ENCODE peak calls at places on chromosomes 3 and 15, in six cellular contexts. T is H9; I is heart left ventricle; P is trophoblast cell; J is naive thymus-derived CD4-positive, alpha-beta T cell; W is uterus. O is an unnamed sample. For H3K4me1, the result is how much of the 10 kb centered on the place peaks cover.

GRCh38 chr3:150315711-150316110 is 92.4 kb upstream of the TSC22D2 start:
- DNase-seq in T (no peak), I (no peak), P (no peak), J (no peak), W (no peak), O (no peak)

GRCh38 chr15:98142584-98142983 is 182.1 kb downstream of the ARRDC4 start:
- DNase-seq in T (peak), I (no peak), P (no peak), J (no peak), W (no peak), O (no peak)

GRCh38 chr3:190322604-190323240 is 476 bp upstream of the CLDN1 start:
- DNase-seq in T (no peak), I (no peak), P (no peak), J (no peak), W (peak), O (no peak)

GRCh38 chr3:184752361-184752760 is 40.5 kb upstream of the MAGEF1 start:
- DNase-seq in T (no peak), I (no peak), P (no peak), J (no peak), W (no peak), O (no peak)

GRCh38 chr3:184426691-184427141 is 46.9 kb downstream of the CHRD start:
- DNase-seq in T (no peak), I (no peak), P (no peak), J (no peak), W (no peak), O (no peak)

GRCh38 chr15:40844543-40844981 is 714 bp downstream of the SPINT1 start:
- DNase-seq in T (no peak), I (peak), P (no peak), J (peak), W (no peak), O (no peak)

GRCh38 chr3:103002447-103002846 is 567.6 kb downstream of the ZPLD1 start:
- DNase-seq in T (no peak), I (no peak), P (no peak), J (no peak), W (no peak), O (no peak)

GRCh38 chr15:78147566-78147965 is 1.6 kb upstream of the IDH3A start:
- DNase-seq in T (no peak), I (peak), P (no peak), J (no peak), W (no peak), O (no peak)

GRCh38 chr3:33957176-33957575 is 158.7 kb downstream of the PDCD6IP start:
- DNase-seq in T (no peak), I (no peak), P (no peak), J (no peak), W (no peak), O (no peak)

GRCh38 chr15:75307778-75308390 is 25.2 kb downstream of the GOLGA6D start:
- DNase-seq in T (peak), I (no peak), P (no peak), J (no peak), W (no peak), O (peak)

GRCh38 chr3:129837057-129837631 is 56.4 kb downstream of the TMCC1 start:
- DNase-seq in T (no peak), I (no peak), P (no peak), J (no peak), W (no peak), O (no peak)

GRCh38 chr3:148540266-148540665 is 157.4 kb upstream of the AGTR1 start:
- DNase-seq in T (no peak), I (no peak), P (peak), J (no peak), W (no peak), O (no peak)

GRCh38 chr3:152272771-152273242 is 4.1 kb downstream of the MBNL1 start:
- DNase-seq in T (no peak), I (no peak), P (no peak), J (no peak), W (no peak), O (no peak)

GRCh38 chr3:111963424-111963823 is 15.4 kb upstream of the ABHD10 start:
- DNase-seq in T (no peak), I (no peak), P (no peak), J (no peak), W (no peak), O (no peak)

GRCh38 chr3:138850151-138850550 is 15.4 kb upstream of the PIK3CB start:
- DNase-seq in T (no peak), I (peak), P (no peak), J (no peak), W (no peak), O (no peak)

DNA sequence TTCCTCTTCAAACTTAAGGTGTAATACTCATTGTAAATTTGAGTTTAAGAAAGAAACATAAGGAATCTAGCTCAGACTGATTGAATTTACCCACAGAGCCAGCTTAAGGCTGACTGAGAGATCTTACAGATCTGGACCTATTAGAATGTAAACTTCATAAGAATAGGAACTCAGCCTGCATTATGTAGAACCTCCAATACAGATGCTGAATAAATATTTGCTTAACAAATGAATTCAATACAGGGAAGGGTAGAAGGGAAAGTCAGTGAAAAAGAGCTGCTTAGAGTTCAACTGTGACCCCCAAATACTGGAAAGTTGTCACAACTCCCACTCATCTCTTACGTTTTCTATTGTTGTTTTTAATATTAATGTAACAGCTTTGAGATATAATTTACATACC is 11.5 kb downstream of the KPNA4 start:
- DNase-seq in T (no peak), I (no peak), P (no peak), J (no peak), W (no peak), O (no peak)
- H3K4me1 ChIP-seq in T (under half), I (under half), P (under half), J (under half), W (under half), O (under half)

DNA sequence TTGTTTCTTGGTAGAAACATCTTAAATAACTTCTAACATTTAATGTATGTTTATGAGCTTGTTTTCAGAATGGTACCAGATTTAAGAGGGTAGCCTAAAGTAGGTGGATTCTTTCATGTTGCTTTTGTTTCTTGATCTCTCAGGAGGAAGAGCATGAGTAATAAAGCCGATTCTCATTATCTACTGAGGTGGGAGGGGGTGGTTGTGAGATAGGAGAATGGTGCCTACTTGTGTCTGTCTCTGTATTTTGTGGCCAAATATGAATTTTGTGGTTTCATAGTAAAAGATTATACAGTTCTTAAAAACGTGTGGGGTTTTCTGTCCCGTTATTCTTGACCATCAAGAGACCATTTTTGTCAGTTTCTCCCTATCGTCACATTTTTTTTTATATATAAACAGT is 2.2 kb downstream of the ATP2C1 start:
- DNase-seq in T (no peak), I (no peak), P (no peak), J (no peak), W (no peak), O (no peak)
- H3K27ac ChIP-seq in T (no peak), I (no peak), P (no peak), J (no peak), W (no peak), O (no peak)

GRCh38 chr15:68518785-68519430 is 59.9 kb upstream of the CORO2B start:
- DNase-seq in T (no peak), I (no peak), P (no peak), J (no peak), W (no peak), O (no peak)
- H3K4me1 ChIP-seq in T (under half), I (under half), P (under half), J (under half), W (under half), O (under half)

DNA sequence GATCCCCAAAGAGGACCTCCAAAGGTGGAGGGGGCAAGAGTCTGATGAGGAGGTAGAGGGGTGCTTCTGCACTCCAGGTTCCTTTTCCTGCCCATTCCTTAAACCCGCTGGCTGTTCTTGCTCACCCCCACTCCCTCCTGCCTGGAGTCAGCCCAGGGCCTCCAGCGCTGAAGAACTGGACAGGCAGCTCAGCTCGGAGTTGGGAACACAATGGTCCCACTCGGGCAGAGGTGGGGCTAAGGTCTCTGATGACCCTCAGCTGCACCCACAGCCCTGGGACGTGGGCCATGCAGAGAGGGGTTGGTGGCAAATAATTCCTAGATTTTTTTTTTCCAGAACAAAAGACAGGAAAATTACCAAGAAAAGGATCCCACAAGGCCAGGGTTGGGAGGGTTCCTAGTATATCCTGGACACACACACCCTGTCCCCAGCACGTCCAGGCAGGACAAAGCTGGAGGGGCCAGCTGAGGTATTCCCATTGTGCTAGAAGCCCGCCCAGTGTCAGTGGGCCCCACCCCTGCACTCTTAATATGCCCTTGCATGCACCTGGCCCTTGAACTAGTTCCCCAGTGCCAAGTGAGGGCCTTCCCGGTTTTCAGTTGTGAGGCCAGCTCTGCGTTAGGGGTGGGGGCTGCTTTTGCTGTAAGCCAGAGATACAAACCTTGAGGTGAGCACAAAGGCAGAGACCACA is 22.1 kb upstream of the IP6K2 start:
- DNase-seq in T (no peak), I (peak), P (no peak), J (no peak), W (no peak), O (no peak)
- H3K27ac ChIP-seq in T (no peak), I (peak), P (no peak), J (no peak), W (peak), O (no peak)

O was measured in CD4-positive, CD25-positive, alpha-beta regulatory T cell.